ENCODE peak calls at places on chromosomes 5 and 9, in six cellular contexts. H is A549, F is K562, J is GM12878, U is endothelial cell of umbilical vein, Z is HepG2. E is an unnamed sample.
A peak's percentile ranks its signal among the peaks of the same experiment; 100 is the strongest.

GRCh38 chr5:51230336-51230735 is 152.9 kb upstream of the ISL1 start:
- DNase-seq in H (no peak), F (no peak), J (no peak), U (no peak), Z (no peak), E (no peak)

GRCh38 chr9:108760841-108761240 is 94.9 kb downstream of the ACTL7B start:
- DNase-seq in H (no peak), F (no peak), J (no peak), U (no peak), Z (no peak), E (no peak)

GRCh38 chr5:116841734-116842133 is 267.1 kb upstream of the SEMA6A start:
- DNase-seq in H (no peak), F (no peak), J (no peak), U (no peak), Z (no peak), E (no peak)

GRCh38 chr9:22108581-22109370 is 99.7 kb upstream of the CDKN2B start:
- DNase-seq in H (no peak), F (no peak), J (no peak), U (peak; percentile 22), Z (no peak), E (no peak)

GRCh38 chr9:90343360-90343759 is 299.3 kb downstream of the DIRAS2 start:
- DNase-seq in H (no peak), F (no peak), J (no peak), U (no peak), Z (no peak), E (peak; percentile 2)

GRCh38 chr9:26426732-26427131 is 465.9 kb downstream of the CAAP1 start:
- DNase-seq in H (no peak), F (no peak), J (no peak), U (no peak), Z (no peak), E (no peak)

GRCh38 chr9:133238851-133239532 is 29.9 kb upstream of the OBP2B start:
- DNase-seq in H (peak; percentile 96), F (peak; percentile 92), J (no peak), U (peak; percentile 51), Z (peak; percentile 56), E (peak; percentile 75)

GRCh38 chr9:108580021-108580439 is 275.8 kb downstream of the ACTL7B start:
- DNase-seq in H (peak; percentile 81), F (no peak), J (no peak), U (no peak), Z (peak; percentile 46), E (peak; percentile 96)

GRCh38 chr9:36665921-36666429 is 93.3 kb downstream of the MELK start:
- DNase-seq in H (no peak), F (peak; percentile 64), J (peak; percentile 13), U (peak; percentile 92), Z (no peak), E (peak; percentile 28)

GRCh38 chr5:95726811-95727763 is 4.0 kb upstream of the RHOBTB3 start:
- DNase-seq in H (no peak), F (no peak), J (no peak), U (no peak), Z (no peak), E (peak; percentile 45)

GRCh38 chr5:171861383-171861782 is 75.8 kb downstream of the SMIM23 start:
- DNase-seq in H (no peak), F (no peak), J (no peak), U (no peak), Z (no peak), E (no peak)

GRCh38 chr5:120609570-120609969 is 145.5 kb downstream of the PRR16 start:
- DNase-seq in H (no peak), F (no peak), J (no peak), U (no peak), Z (no peak), E (no peak)

GRCh38 chr9:134545213-134546211 is 96.1 kb upstream of the COL5A1 start:
- DNase-seq in H (no peak), F (no peak), J (no peak), U (no peak), Z (no peak), E (no peak)

GRCh38 chr5:168370826-168371225 is 79.4 kb downstream of the WWC1 start:
- DNase-seq in H (no peak), F (no peak), J (no peak), U (no peak), Z (no peak), E (no peak)

GRCh38 chr5:96927008-96927407 is 8.9 kb upstream of the LNPEP start:
- DNase-seq in H (no peak), F (no peak), J (no peak), U (no peak), Z (no peak), E (no peak)

GRCh38 chr9:114687034-114687433 is 5.0 kb upstream of the TEX48 start:
- DNase-seq in H (no peak), F (no peak), J (no peak), U (no peak), Z (no peak), E (no peak)

GRCh38 chr9:35835216-35835604 is 6.2 kb downstream of the TMEM8B start:
- DNase-seq in H (no peak), F (peak; percentile 29), J (no peak), U (no peak), Z (no peak), E (no peak)

GRCh38 chr5:178361657-178362445 is 129.2 kb upstream of the PHYKPL start:
- DNase-seq in H (no peak), F (no peak), J (no peak), U (no peak), Z (no peak), E (no peak)

GRCh38 chr9:109264865-109265532 is 55.9 kb downstream of the EPB41L4B start:
- DNase-seq in H (no peak), F (no peak), J (no peak), U (no peak), Z (no peak), E (no peak)

GRCh38 chr5:150599917-150600511 is 40.4 kb upstream of the SYNPO start:
- DNase-seq in H (peak; percentile 91), F (no peak), J (no peak), U (peak; percentile 93), Z (no peak), E (no peak)

GRCh38 chr5:80246995-80247729 is 8.7 kb downstream of the SERINC5 start:
- DNase-seq in H (peak; percentile 42), F (peak; percentile 88), J (peak; percentile 44), U (peak; percentile 87), Z (peak; percentile 73), E (peak; percentile 81)

GRCh38 chr9:69412741-69413150 is 87.7 kb downstream of the ENTREP1 start:
- DNase-seq in H (peak; percentile 75), F (peak; percentile 58), J (no peak), U (peak; percentile 74), Z (peak; percentile 39), E (peak; percentile 6)

GRCh38 chr9:33227013-33227398 is 13.0 kb upstream of the SPINK4 start:
- DNase-seq in H (no peak), F (no peak), J (no peak), U (no peak), Z (no peak), E (peak; percentile 94)

GRCh38 chr9:94929373-94929764 is 202.9 kb downstream of the AOPEP start:
- DNase-seq in H (no peak), F (no peak), J (no peak), U (peak; percentile 98), Z (no peak), E (no peak)

DNA sequence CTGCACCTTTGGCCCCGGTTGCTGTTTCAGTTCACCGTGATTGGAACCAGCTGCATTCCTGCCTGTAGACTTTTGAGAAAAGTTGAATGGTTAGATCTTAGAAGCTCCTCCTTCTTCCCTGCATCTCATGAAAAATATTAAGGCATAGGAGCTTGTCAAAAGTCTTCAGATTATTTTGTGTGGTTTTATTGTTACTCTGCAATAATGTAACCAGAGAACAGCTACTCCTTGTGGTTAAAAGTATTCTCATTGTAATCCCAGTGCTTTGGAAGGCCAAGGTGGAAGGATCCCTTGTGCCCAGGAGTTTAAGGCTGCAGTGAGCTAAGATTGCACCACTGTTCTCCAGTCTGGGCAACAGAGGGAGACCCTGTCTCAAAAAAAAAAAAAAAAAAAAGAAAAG is 3.3 kb upstream of the SLC2A8 start:
- DNase-seq in H (no peak), F (no peak), J (no peak), U (no peak), Z (no peak), E (no peak)
- TF ChIP-seq CTCF in H (no peak), F (peak; percentile 7), J (no peak), U (no peak), Z (no peak), E (no peak)

DNA sequence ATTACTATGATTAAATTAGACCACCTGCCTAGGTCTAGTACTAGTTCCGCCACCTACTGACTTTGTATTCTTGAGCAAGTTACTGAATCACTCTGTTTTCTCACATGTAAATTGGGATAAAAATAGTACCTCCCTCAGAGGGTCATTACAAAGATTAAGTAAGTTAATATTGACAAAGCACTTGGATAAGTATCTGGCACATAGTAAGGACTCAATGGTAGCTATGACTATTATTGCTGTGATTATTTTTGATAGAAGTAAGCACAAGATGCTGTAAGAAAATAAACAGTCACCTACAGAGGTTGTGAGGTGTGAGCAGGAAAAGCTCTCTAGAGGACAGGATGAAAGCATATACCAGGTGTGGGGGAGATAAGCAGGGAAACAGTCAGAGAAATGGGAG is 173.1 kb upstream of the PAPPA start:
- DNase-seq in H (no peak), F (no peak), J (no peak), U (no peak), Z (no peak), E (no peak)
- TF ChIP-seq MYC in H (no peak), F (no peak), J (no peak), U (no peak), Z (no peak), E (no peak)

DNA sequence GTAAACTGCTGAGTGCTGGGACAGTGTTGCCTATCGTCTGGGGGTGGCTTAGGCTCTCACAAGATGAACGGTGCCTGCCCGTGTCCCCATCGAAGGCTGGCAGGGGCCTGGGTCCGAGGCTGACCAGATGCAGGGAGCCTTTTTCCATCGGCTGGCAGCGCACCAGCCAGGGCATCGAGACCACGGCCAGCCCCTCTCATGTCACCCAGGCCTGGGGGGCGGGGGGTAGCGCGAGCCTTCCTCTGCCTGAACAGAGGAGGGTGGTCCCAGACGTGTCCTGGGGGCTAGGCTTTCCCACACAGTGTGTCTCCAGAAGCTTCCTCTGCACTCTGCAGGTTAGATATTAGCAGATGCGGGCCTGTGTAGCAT is 17.3 kb downstream of the FGD3 start:
- DNase-seq in H (no peak), F (no peak), J (no peak), U (no peak), Z (no peak), E (no peak)
- H3K4me3 ChIP-seq in H (no peak overlapping the region), F (no peak overlapping the region), J (peak overlapping the region; percentile 72), U (no peak overlapping the region), Z (peak overlapping the region; percentile 39), E (peak overlapping the region; percentile 83)

DNA sequence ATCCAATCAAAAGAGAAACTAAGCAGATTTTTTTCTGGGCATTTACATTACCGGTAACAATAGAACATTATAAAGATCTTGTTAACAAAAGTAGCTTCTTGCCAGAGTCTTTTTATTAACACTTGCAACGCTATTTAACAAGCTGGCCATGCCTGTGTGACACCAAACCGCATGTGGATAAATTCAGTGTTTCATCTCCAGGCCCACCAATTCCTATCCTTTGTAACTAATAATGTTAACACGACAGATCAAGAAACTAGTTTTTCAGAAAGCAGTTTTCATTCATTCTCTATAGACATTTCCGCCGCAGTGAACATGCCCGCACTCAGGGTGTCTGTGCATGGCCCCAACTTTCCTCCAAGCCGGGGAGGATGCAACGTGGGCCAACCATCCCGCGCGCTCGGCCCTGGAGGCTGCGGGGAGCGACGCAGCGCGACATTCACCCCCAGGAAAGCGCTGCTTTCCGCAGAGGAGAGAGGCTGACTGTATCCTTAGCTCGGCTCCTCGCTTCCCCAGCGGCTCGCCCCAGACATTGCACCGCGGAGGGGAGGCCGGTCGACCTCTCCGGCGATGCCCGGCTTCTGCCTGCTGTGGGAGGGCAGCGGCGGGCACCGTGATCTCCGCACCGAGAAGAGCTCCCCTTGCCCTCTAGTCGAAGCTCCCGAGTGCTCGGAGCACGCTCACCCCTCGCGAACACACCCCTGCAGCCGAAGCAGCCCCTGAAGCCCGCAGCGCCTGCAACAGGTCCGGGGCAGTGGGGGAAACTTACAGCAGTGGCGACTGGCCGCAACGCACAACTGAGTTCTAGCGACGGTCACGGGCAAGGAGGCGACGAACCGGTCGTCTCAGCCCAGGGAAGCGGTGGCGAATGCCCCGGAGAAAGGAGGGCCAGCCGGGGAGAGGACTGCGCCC is 734 bp downstream of the ENC1 start:
- DNase-seq in H (no peak), F (peak; percentile 39), J (no peak), U (peak; percentile 57), Z (no peak), E (peak; percentile 71)
- TF ChIP-seq CTCF in H (no peak), F (peak; percentile 11), J (peak; percentile 19), U (peak; percentile 39), Z (no peak), E (no peak)